ENCODE peak calls at places on chromosomes 16 and 17, in four cellular contexts. One of them, this sample, is unnamed.

GRCh38 chr16:77385481-77385880 is 49.4 kb downstream of the ADAMTS18 start:
- DNase-seq in heart right ventricle: no peak
- DNase-seq in ovary: no peak
- DNase-seq in AG10803: no peak
- DNase-seq in this sample: no peak

GRCh38 chr17:31838641-31839225 is 20.3 kb downstream of the COPRS start:
- DNase-seq in heart right ventricle: no peak
- DNase-seq in ovary: no peak
- DNase-seq in AG10803: peak; percentile 46
- DNase-seq in this sample: no peak

GRCh38 chr17:68326681-68327080 is 35.4 kb downstream of the ARSG start:
- DNase-seq in heart right ventricle: no peak
- DNase-seq in ovary: no peak
- DNase-seq in AG10803: no peak
- DNase-seq in this sample: no peak

GRCh38 chr17:31273511-31273910 is 23.5 kb downstream of the OMG start:
- DNase-seq in heart right ventricle: no peak
- DNase-seq in ovary: no peak
- DNase-seq in AG10803: no peak
- DNase-seq in this sample: no peak

GRCh38 chr16:77584205-77584859 is 138.0 kb upstream of the NUDT7 start:
- DNase-seq in heart right ventricle: peak; percentile 35
- DNase-seq in ovary: no peak
- DNase-seq in AG10803: peak; percentile 74
- DNase-seq in this sample: peak; percentile 21

GRCh38 chr16:53057658-53058057 is 2.9 kb downstream of the CHD9 start:
- DNase-seq in heart right ventricle: no peak
- DNase-seq in ovary: no peak
- DNase-seq in AG10803: no peak
- DNase-seq in this sample: no peak

GRCh38 chr17:54021418-54021817 is 198.7 kb downstream of the KIF2B start:
- DNase-seq in heart right ventricle: no peak
- DNase-seq in ovary: no peak
- DNase-seq in AG10803: no peak
- DNase-seq in this sample: no peak

GRCh38 chr17:81129711-81130367 is 35.5 kb upstream of the PVALEF start:
- DNase-seq in heart right ventricle: no peak
- DNase-seq in ovary: no peak
- DNase-seq in AG10803: no peak
- DNase-seq in this sample: no peak

GRCh38 chr17:4574448-4575045 is 9.8 kb upstream of the SMTNL2 start:
- DNase-seq in heart right ventricle: no peak
- DNase-seq in ovary: no peak
- DNase-seq in AG10803: no peak
- DNase-seq in this sample: no peak

GRCh38 chr16:4802659-4803287 is 340 bp upstream of the ROGDI start:
- DNase-seq in heart right ventricle: peak; percentile 94
- DNase-seq in ovary: peak; percentile 89
- DNase-seq in AG10803: peak; percentile 89
- DNase-seq in this sample: peak; percentile 79
- TF ChIP-seq CTCF in heart right ventricle: peak; percentile 32
- TF ChIP-seq CTCF in ovary: peak; percentile 14
- TF ChIP-seq CTCF in AG10803: no peak
- TF ChIP-seq CTCF in this sample: no peak

GRCh38 chr17:45312477-45313418 is 4.1 kb downstream of the MAP3K14 start:
- DNase-seq in heart right ventricle: no peak
- DNase-seq in ovary: no peak
- DNase-seq in AG10803: no peak
- DNase-seq in this sample: no peak

GRCh38 chr17:45313419-45313771 is 3.4 kb downstream of the MAP3K14 start:
- DNase-seq in heart right ventricle: no peak
- DNase-seq in ovary: no peak
- DNase-seq in AG10803: no peak
- DNase-seq in this sample: no peak

GRCh38 chr17:45314761-45315549 is 1.9 kb downstream of the MAP3K14 start:
- DNase-seq in heart right ventricle: no peak
- DNase-seq in ovary: no peak
- DNase-seq in AG10803: no peak
- DNase-seq in this sample: no peak

GRCh38 chr17:45315583-45316270 is 1.1 kb downstream of the MAP3K14 start:
- DNase-seq in heart right ventricle: no peak
- DNase-seq in ovary: no peak
- DNase-seq in AG10803: no peak
- DNase-seq in this sample: no peak

GRCh38 chr17:45313927-45314760 is 2.7 kb downstream of the MAP3K14 start:
- DNase-seq in heart right ventricle: no peak
- DNase-seq in ovary: no peak
- DNase-seq in AG10803: no peak
- DNase-seq in this sample: no peak
- H3K4me3 ChIP-seq in heart right ventricle: peak overlapping the region; percentile 74
- H3K4me3 ChIP-seq in ovary: no peak overlapping the region
- H3K4me3 ChIP-seq in AG10803: peak overlapping the region; percentile 90
- H3K4me3 ChIP-seq in this sample: peak overlapping the region; percentile 92

DNA sequence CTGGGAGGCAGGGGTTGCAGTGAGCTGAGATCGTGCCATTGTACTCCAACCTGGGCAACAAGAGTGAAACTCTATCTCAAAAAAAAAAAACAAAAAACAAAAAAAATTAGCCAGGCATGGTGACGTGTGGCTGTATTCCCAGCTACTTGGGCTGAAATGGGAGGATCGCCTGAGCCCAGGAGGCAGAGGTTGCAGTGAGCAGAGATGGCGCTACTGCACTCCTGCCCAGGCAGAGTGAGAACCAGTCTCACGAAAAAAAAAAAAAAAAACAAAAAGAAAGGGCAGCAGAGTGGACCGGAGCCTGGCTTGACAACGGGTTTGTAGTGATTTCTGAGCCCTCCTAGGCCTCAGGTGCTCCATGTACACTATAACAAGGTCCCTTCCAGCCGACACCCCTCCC is 33.1 kb downstream of the PEMT start:
- DNase-seq in heart right ventricle: no peak
- DNase-seq in ovary: no peak
- DNase-seq in AG10803: no peak
- DNase-seq in this sample: no peak
- TF ChIP-seq CTCF in heart right ventricle: no peak
- TF ChIP-seq CTCF in ovary: no peak
- TF ChIP-seq CTCF in AG10803: no peak
- TF ChIP-seq CTCF in this sample: no peak

GRCh38 chr17:72117470-72117747 is 3.4 kb upstream of the SOX9 start:
- DNase-seq in heart right ventricle: no peak
- DNase-seq in ovary: no peak
- DNase-seq in AG10803: no peak
- DNase-seq in this sample: no peak
- H3K4me3 ChIP-seq in heart right ventricle: peak overlapping the region; percentile 30
- H3K4me3 ChIP-seq in ovary: no peak overlapping the region
- H3K4me3 ChIP-seq in AG10803: peak overlapping the region; percentile 61
- H3K4me3 ChIP-seq in this sample: peak overlapping the region; percentile 63

DNA sequence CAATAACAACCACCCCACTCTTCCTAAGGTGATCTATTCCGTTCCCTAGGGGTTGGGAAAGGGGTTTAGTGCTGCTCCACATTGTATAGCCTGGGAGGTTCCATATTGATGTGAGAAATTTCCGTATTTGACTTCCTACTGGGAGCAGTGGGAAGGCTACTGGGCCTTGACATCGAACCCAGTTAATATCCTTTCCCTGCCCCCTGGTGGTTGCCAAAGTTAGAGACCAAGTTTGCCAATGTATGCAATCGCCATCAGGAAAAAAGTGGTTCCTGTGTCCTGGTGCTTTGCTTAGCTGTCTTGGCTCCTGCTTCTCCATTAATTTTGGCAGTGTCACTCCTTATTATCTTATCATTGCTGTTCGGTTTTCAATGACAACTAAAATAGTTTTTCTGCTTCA is 914.9 kb downstream of the KCNJ2 start:
- DNase-seq in heart right ventricle: no peak
- DNase-seq in ovary: no peak
- DNase-seq in AG10803: peak; percentile 16
- DNase-seq in this sample: no peak
- TF ChIP-seq CTCF in heart right ventricle: no peak
- TF ChIP-seq CTCF in ovary: no peak
- TF ChIP-seq CTCF in AG10803: peak; percentile 48
- TF ChIP-seq CTCF in this sample: peak; percentile 34

DNA sequence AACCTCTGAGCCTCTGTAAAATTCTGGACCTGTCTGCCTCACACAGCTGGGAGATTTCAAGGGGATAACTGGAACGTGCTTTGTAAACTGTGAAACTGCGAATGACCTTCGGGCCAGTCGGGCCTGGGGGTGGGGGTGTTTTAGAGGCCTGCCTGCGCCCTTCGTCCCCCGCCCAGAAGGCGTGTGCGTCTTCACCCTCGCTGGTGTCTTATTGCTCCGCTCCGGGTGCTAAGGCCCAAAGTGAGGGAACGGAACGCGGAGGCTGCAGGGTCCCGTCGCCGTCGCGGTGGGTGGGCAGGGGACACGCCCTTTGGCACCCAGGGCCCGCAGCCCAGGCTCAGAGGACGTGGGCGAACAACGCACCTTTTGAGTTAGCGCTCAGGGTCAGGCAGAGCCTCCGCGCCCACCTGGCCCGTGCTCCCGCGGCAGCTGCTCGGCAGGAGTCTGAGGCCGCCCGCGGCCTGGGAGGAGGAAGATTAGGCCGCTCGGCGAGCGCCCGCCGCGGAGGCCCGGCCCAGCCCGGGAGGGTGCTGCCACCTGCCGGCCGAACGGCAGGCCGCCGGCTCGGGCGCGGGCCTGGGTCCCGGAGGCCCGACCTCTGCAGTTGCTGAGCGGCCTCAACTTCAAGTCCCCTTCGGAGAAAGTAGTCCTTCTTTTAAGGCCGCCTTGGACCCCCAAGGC is 29.7 kb downstream of the DCAKD start:
- DNase-seq in heart right ventricle: peak; percentile 44
- DNase-seq in ovary: peak; percentile 74
- DNase-seq in AG10803: peak; percentile 51
- DNase-seq in this sample: no peak
- H3K4me3 ChIP-seq in heart right ventricle: peak overlapping the region; percentile 43
- H3K4me3 ChIP-seq in ovary: peak overlapping the region; percentile 30
- H3K4me3 ChIP-seq in AG10803: peak overlapping the region; percentile 52
- H3K4me3 ChIP-seq in this sample: peak overlapping the region; percentile 54

GRCh38 chr16:71421911-71422310 is 19.9 kb downstream of the TLE7 start:
- DNase-seq in heart right ventricle: no peak
- DNase-seq in ovary: no peak
- DNase-seq in AG10803: no peak
- DNase-seq in this sample: no peak
- TF ChIP-seq CTCF in heart right ventricle: peak; percentile 12
- TF ChIP-seq CTCF in ovary: no peak
- TF ChIP-seq CTCF in AG10803: peak; percentile 44
- TF ChIP-seq CTCF in this sample: peak; percentile 24